ENCODE peak calls at places on chromosomes 7 and 10, in four cellular contexts. M, U, Y and N are unnamed samples.

GRCh38 chr10:69360485-69361302 is 56.0 kb downstream of the TACR2 start:
- DNase-seq in M (no peak), Y (peak; percentile 97), U (peak; percentile 82), N (no peak)

GRCh38 chr10:85548038-85548437 is 818.6 kb downstream of the GRID1 start:
- DNase-seq in U (peak; percentile 7), Y (peak; percentile 24), M (peak; percentile 52), N (peak; percentile 2)

GRCh38 chr10:103912759-103913158 is 5.2 kb downstream of the STN1 start:
- DNase-seq in M (no peak), U (no peak), Y (no peak), N (no peak)

GRCh38 chr7:135682191-135682590 is 19.9 kb downstream of the STMP1 start:
- DNase-seq in Y (peak; percentile 13), U (no peak), M (no peak), N (no peak)

GRCh38 chr10:31605426-31605825 is 286.4 kb downstream of the ZEB1 start:
- DNase-seq in M (no peak), U (no peak), Y (no peak), N (no peak)

GRCh38 chr10:43653746-43654145 is 5.1 kb upstream of the ZNF32 start:
- DNase-seq in M (no peak), Y (peak; percentile 61), U (no peak), N (no peak)

GRCh38 chr10:3067859-3068179 is 471 bp downstream of the PFKP start:
- DNase-seq in Y (no peak), U (no peak), M (no peak), N (peak; percentile 81)

GRCh38 chr10:12538596-12538995 is 189.2 kb downstream of the CAMK1D start:
- DNase-seq in U (no peak), M (no peak), Y (no peak), N (no peak)

GRCh38 chr10:102467971-102468438 is 16.7 kb upstream of the C10orf95 start:
- DNase-seq in U (no peak), Y (no peak), M (no peak), N (no peak)

GRCh38 chr7:6202117-6202516 is 70.3 kb downstream of the CYTH3 start:
- DNase-seq in Y (no peak), U (no peak), M (no peak), N (no peak)

GRCh38 chr10:96456296-96456840 is 57.4 kb downstream of the TLL2 start:
- DNase-seq in Y (no peak), M (no peak), U (no peak), N (no peak)

GRCh38 chr7:82945056-82945455 is 217.6 kb downstream of the PCLO start:
- DNase-seq in U (no peak), M (no peak), Y (no peak), N (no peak)

GRCh38 chr10:86139066-86139657 is 227.4 kb downstream of the GRID1 start:
- DNase-seq in U (no peak), Y (peak; percentile 1), M (peak; percentile 23), N (peak; percentile 89)

GRCh38 chr7:50303082-50303893 is 1.2 kb upstream of the IKZF1 start:
- DNase-seq in M (no peak), U (no peak), Y (no peak), N (peak; percentile 60)

GRCh38 chr7:50304158-50304910 is at the start of gene IKZF1:
- DNase-seq in M (no peak), U (no peak), Y (peak; percentile 9), N (peak; percentile 78)

GRCh38 chr7:50300336-50300735 is 4.2 kb upstream of the IKZF1 start:
- DNase-seq in M (no peak), Y (no peak), U (no peak), N (no peak)

GRCh38 chr7:50303894-50304157 is 690 bp upstream of the IKZF1 start:
- DNase-seq in Y (peak; percentile 18), U (no peak), M (no peak), N (peak; percentile 80)

DNA sequence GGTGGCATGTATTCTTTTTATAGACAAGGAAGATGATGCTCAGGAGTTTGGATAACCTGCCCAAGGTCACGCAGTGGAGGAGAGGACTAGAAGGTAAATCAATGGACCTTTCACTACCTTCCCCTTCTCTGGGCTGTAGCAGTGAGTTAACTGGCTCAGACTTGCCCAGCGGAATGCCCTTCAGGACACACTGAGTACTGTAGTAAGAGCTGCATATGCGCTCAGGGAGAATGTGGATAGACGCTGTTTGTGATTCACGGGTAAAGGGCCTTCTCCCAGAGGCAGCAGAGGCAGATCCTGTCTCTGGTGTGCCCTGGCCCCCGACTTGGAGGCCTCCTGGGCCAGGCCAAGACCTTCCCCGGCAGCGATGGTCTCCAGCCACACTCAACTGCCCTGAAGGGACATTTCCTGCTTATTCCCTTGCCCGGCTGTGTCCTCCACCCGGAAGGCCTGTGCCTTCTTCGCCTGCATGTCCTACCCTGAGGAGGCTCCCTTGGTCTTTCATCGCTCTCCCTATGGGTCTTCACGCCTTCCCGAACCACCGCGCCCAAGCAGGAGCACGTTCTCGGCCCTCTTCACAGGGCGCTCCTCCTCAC is 1.9 kb upstream of the IKZF1 start:
- DNase-seq in Y (no peak), M (no peak), U (no peak), N (peak; percentile 36)
- H3K4me3 ChIP-seq in Y (no peak overlapping the region), M (no peak overlapping the region), U (no peak overlapping the region), N (no peak overlapping the region)

GRCh38 chr10:99524736-99525380 is 7.9 kb upstream of the NKX2-3 start:
- DNase-seq in Y (no peak), U (no peak), M (no peak), N (peak; percentile 51)

GRCh38 chr10:99527526-99528255 is 5.1 kb upstream of the NKX2-3 start:
- DNase-seq in Y (no peak), U (no peak), M (no peak), N (peak; percentile 79)

GRCh38 chr10:99526861-99527504 is 5.8 kb upstream of the NKX2-3 start:
- DNase-seq in M (no peak), Y (no peak), U (no peak), N (peak; percentile 71)

GRCh38 chr10:99524050-99524666 is 8.6 kb upstream of the NKX2-3 start:
- DNase-seq in M (no peak), U (no peak), Y (no peak), N (no peak)

GRCh38 chr10:99525897-99526296 is 6.8 kb upstream of the NKX2-3 start:
- DNase-seq in U (no peak), M (no peak), Y (no peak), N (no peak)
- H3K27me3 ChIP-seq in U (peaks cover 100% of the 10 kb centered on the region), M (peaks cover 9% of the 10 kb centered on the region), Y (peaks cover 96% of the 10 kb centered on the region), N (peaks cover 100% of the 10 kb centered on the region)

GRCh38 chr10:110005716-110006115 is 2.1 kb upstream of the ADD3 start:
- DNase-seq in M (no peak), Y (peak; percentile 85), U (peak; percentile 21), N (no peak)
- H3K4me3 ChIP-seq in M (no peak overlapping the region), Y (peak overlapping the region; percentile 89), U (peak overlapping the region; percentile 88), N (peak overlapping the region; percentile 12)

GRCh38 chr10:107072786-107073185 is 91.7 kb downstream of the SORCS1 start:
- DNase-seq in M (no peak), Y (no peak), U (no peak), N (no peak)
- H3K27me3 ChIP-seq in M (no peaks in the 10 kb centered on the region), Y (no peaks in the 10 kb centered on the region), U (no peaks in the 10 kb centered on the region), N (no peaks in the 10 kb centered on the region)

DNA sequence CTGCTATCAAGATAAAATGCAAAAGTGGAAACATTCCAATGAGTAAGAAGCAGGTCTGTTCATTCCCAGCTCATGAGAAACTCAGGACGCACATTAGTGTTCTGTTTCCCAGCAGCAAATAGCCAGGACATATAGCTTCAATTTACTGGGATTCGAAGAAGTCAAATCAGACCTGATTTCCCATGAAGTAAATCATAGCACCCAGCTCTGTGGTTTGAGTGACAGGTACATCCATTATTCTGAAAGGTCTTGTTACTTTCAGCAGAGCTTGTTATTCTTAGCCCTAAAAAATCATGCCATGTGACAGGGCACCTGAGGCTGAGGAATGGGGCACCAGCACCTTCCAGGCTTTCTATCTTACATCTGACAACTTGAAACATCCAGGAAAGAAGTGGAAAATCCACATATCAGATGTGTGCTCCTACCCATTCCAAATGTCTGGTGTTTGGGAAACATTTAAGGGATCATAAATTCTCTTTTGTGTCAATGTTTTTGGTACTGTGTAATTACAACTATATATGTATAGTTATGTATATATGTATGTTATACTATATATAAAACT is 215.8 kb upstream of the C7orf33 start:
- DNase-seq in U (no peak), Y (no peak), M (no peak), N (no peak)
- H3K4me3 ChIP-seq in U (no peak overlapping the region), Y (no peak overlapping the region), M (no peak overlapping the region), N (no peak overlapping the region)